ENCODE peak calls at places on chromosomes 13 and 19, in ten cellular contexts. O is ovary, M is suprapubic skin, R is tibial nerve, F is A549, Z is SK-N-SH, C is sigmoid colon, D is esophagus muscularis mucosa, I is stomach, K is GM12878. L is an unnamed sample.
A peak's percentile ranks its signal among the peaks of the same experiment; 100 is the strongest.

GRCh38 chr13:62357887-62358645 is 942.4 kb upstream of the PCDH20 start:
- DNase-seq in F (peak; percentile 6), O (no peak), D (no peak), I (no peak), M (no peak), R (no peak), Z (no peak), C (no peak), K (peak; percentile 12), L (no peak)

GRCh38 chr13:94712812-94713555 is 639 bp upstream of the SOX21 start:
- DNase-seq in Z (peak; percentile 76), C (peak; percentile 66), D (peak; percentile 83), I (peak; percentile 78), F (no peak), R (no peak), O (peak; percentile 50), M (peak; percentile 60), K (no peak), L (no peak)

GRCh38 chr19:31943305-31943704 is 402.1 kb upstream of the ZNF507 start:
- DNase-seq in Z (peak; percentile 80), I (no peak), K (no peak), D (peak; percentile 81), M (no peak), O (no peak), F (no peak), C (no peak), R (no peak), L (no peak)

GRCh38 chr19:6161271-6161850 is 25.9 kb downstream of the ACSBG2 start:
- DNase-seq in D (no peak), F (no peak), R (no peak), M (no peak), O (no peak), Z (peak; percentile 13), C (no peak), I (no peak), K (peak; percentile 52), L (peak; percentile 13)

GRCh38 chr13:92433386-92433785 is 793.2 kb upstream of the GPC6 start:
- DNase-seq in F (no peak), R (no peak), M (no peak), C (no peak), I (no peak), K (no peak), O (no peak), D (no peak), Z (no peak), L (no peak)

GRCh38 chr13:112056284-112056727 is 10.6 kb upstream of the SOX1 start:
- DNase-seq in K (no peak), R (no peak), O (no peak), C (no peak), D (no peak), F (no peak), I (no peak), Z (peak; percentile 38), M (no peak), L (no peak)

GRCh38 chr13:109628251-109628699 is 158.1 kb downstream of the IRS2 start:
- DNase-seq in K (no peak), D (no peak), I (no peak), M (no peak), O (no peak), C (no peak), F (no peak), R (no peak), Z (no peak), L (no peak)

GRCh38 chr13:44021422-44021821 is 141.7 kb downstream of the LACC1 start:
- DNase-seq in M (no peak), D (no peak), I (no peak), Z (no peak), C (no peak), F (no peak), K (no peak), O (no peak), R (no peak), L (no peak)

GRCh38 chr19:35257113-35257461 is 8.3 kb downstream of the LSR start:
- DNase-seq in O (peak; percentile 33), Z (no peak), M (no peak), K (no peak), C (peak; percentile 63), R (no peak), D (no peak), F (no peak), I (no peak), L (no peak)

GRCh38 chr13:83796364-83796763 is 85.9 kb downstream of the SLITRK1 start:
- DNase-seq in M (no peak), D (no peak), F (no peak), Z (no peak), R (no peak), C (no peak), O (no peak), K (no peak), I (no peak), L (no peak)

GRCh38 chr13:91845612-91846011 is 447.2 kb downstream of the GPC5 start:
- DNase-seq in M (no peak), O (no peak), K (no peak), I (no peak), F (no peak), R (no peak), D (no peak), Z (no peak), C (no peak), L (no peak)

GRCh38 chr19:9151367-9151766 is 11.2 kb downstream of the ZNF317 start:
- DNase-seq in C (no peak), D (no peak), F (no peak), M (no peak), Z (no peak), R (no peak), O (no peak), I (no peak), K (no peak), L (no peak)

GRCh38 chr13:105147481-105147880 is 1388.0 kb downstream of the EFNB2 start:
- DNase-seq in R (no peak), I (no peak), F (no peak), K (no peak), D (no peak), C (no peak), Z (no peak), O (no peak), M (no peak), L (no peak)

GRCh38 chr13:66948910-66949309 is 281.2 kb downstream of the PCDH9 start:
- DNase-seq in D (no peak), M (no peak), C (no peak), R (no peak), I (no peak), Z (no peak), K (no peak), O (no peak), F (no peak), L (no peak)
- TF ChIP-seq EP300 in D (no peak), M (no peak), C (no peak), R (no peak), I (no peak), Z (no peak), K (no peak), O (no peak), F (no peak), L (no peak)

DNA sequence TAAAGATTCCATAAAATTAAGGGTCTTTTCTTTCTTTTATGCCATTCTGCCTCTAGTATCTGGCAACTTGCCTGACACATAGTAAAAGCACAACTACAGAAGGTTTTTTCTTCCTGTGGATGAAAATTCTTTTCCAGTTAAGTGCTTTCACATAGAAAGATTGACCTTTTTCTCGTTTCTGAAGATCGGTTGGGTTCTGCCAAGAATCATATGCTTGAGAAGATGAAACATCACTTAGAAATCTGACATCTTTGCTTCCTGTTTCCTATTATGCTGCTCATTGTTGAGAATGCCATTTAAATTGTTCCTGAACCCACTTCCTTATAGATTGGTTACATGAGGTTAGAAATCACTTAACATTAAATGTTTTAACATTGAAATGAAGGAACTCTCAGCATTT is 26.3 kb upstream of the SCEL start:
- DNase-seq in F (no peak), K (no peak), I (no peak), O (no peak), M (no peak), D (no peak), C (no peak), Z (no peak), R (no peak), L (no peak)
- TF ChIP-seq EP300 in F (no peak), K (no peak), I (no peak), O (no peak), M (no peak), D (no peak), C (no peak), Z (peak; percentile 81), R (no peak), L (no peak)

GRCh38 chr13:50999641-51000040 is 90.0 kb downstream of the RNASEH2B start:
- DNase-seq in O (no peak), K (no peak), M (no peak), C (peak; percentile 43), R (no peak), I (no peak), D (peak; percentile 80), F (no peak), Z (no peak), L (no peak)
- TF ChIP-seq EP300 in O (no peak), K (no peak), M (no peak), C (no peak), R (no peak), I (no peak), D (no peak), F (no peak), Z (no peak), L (no peak)

GRCh38 chr19:34213283-34213682 is 41.0 kb downstream of the LSM14A start:
- DNase-seq in M (no peak), R (no peak), D (no peak), I (no peak), Z (no peak), F (no peak), C (no peak), O (no peak), K (no peak), L (no peak)
- TF ChIP-seq EP300 in M (no peak), R (no peak), D (no peak), I (no peak), Z (no peak), F (no peak), C (no peak), O (no peak), K (no peak), L (no peak)

DNA sequence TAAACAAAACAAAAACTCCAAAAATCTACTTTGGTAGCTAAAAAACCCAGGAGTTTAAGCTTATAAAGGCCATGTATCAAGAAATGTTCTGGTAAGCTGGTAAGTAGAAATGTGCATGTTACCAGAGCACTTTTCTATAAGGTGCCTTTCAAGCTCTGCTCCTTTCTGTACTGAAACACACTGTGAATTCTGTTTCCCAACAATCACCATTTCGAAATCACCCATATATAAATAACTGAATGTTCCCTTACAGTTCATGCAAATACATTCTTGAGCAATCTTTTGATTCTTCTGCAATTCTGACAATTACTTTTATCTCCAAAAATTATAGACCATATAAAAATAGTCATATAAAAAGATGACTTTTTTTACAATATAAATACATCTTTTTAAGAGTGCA is 351.7 kb downstream of the SLITRK5 start:
- DNase-seq in I (no peak), F (no peak), C (no peak), K (no peak), R (no peak), Z (no peak), M (no peak), O (no peak), D (no peak), L (no peak)
- TF ChIP-seq EP300 in I (no peak), F (no peak), C (no peak), K (no peak), R (no peak), Z (no peak), M (no peak), O (no peak), D (no peak), L (no peak)

L was measured in transverse colon.